ENCODE peak calls at places on chromosomes 6 and 20, in five cellular contexts. R, O, W, D and P are unnamed samples.

GRCh38 chr6:128097019-128097418 is 196.2 kb upstream of the THEMIS start:
- DNase-seq in R (no peak), W (no peak), D (no peak), O (no peak), P (no peak)

GRCh38 chr6:2940010-2940850 is 31.1 kb downstream of the SERPINB6 start:
- DNase-seq in D (no peak), O (no peak), R (peak; percentile 46), W (no peak), P (no peak)

GRCh38 chr20:17969276-17969883 is 562 bp downstream of the MGME1 start:
- DNase-seq in O (no peak), R (peak; percentile 73), D (peak; percentile 41), W (no peak), P (peak; percentile 60)

GRCh38 chr6:38436726-38437465 is 202.8 kb downstream of the BTBD9 start:
- DNase-seq in R (no peak), D (no peak), O (no peak), W (peak; percentile 84), P (no peak)

GRCh38 chr6:37182736-37183590 is 13.0 kb downstream of the PIM1 start:
- DNase-seq in R (no peak), W (no peak), O (no peak), D (peak; percentile 48), P (no peak)

GRCh38 chr6:63307581-63308246 is 12.1 kb downstream of the LGSN start:
- DNase-seq in D (no peak), W (peak; percentile 64), O (no peak), R (peak; percentile 47), P (peak; percentile 46)

GRCh38 chr20:52518735-52519134 is 327.2 kb upstream of the ZFP64 start:
- DNase-seq in W (no peak), D (no peak), O (no peak), R (no peak), P (no peak)

GRCh38 chr20:1508576-1508975 is 17.4 kb upstream of the SIRPB2 start:
- DNase-seq in R (no peak), W (no peak), D (no peak), O (no peak), P (no peak)

GRCh38 chr6:90790058-90790457 is 203.2 kb upstream of the MAP3K7 start:
- DNase-seq in W (peak; percentile 13), R (no peak), O (no peak), D (no peak), P (no peak)

GRCh38 chr20:23725102-23725501 is 25.6 kb downstream of the CST1 start:
- DNase-seq in O (no peak), W (no peak), R (no peak), D (no peak), P (no peak)

GRCh38 chr6:51467231-51467952 is 620.0 kb downstream of the PKHD1 start:
- DNase-seq in R (no peak), D (no peak), W (no peak), O (no peak), P (no peak)

GRCh38 chr6:155850408-155850841 is 394.8 kb upstream of the NOX3 start:
- DNase-seq in O (no peak), D (no peak), R (no peak), W (peak; percentile 58), P (no peak)

GRCh38 chr20:3239026-3239866 is at the start of gene SLC4A11:
- DNase-seq in D (peak; percentile 62), O (peak; percentile 87), W (peak; percentile 33), R (peak; percentile 79), P (peak; percentile 70)

GRCh38 chr6:150183105-150183504 is 40.3 kb downstream of the PPP1R14C start:
- DNase-seq in W (no peak), O (no peak), D (no peak), R (no peak), P (no peak)

GRCh38 chr6:158706369-158706982 is 56.6 kb downstream of the SYTL3 start:
- DNase-seq in D (peak; percentile 78), W (peak; percentile 51), O (peak; percentile 78), R (peak; percentile 58), P (peak; percentile 62)

GRCh38 chr6:70108230-70108629 is 194.7 kb downstream of the COL9A1 start:
- DNase-seq in O (no peak), R (peak; percentile 3), W (peak; percentile 35), D (no peak), P (peak; percentile 37)

GRCh38 chr6:80543598-80544181 is 437.2 kb downstream of the BCKDHB start:
- DNase-seq in W (peak; percentile 90), R (no peak), D (no peak), O (no peak), P (peak; percentile 3)

GRCh38 chr6:21970560-21970959 is 326.3 kb downstream of the PRL start:
- DNase-seq in O (no peak), W (no peak), R (no peak), D (no peak), P (no peak)

GRCh38 chr20:46439837-46440236 is 33.4 kb upstream of the ELMO2 start:
- DNase-seq in D (no peak), W (no peak), O (no peak), R (no peak), P (no peak)

GRCh38 chr6:42361036-42361435 is 90.7 kb downstream of the TRERF1 start:
- DNase-seq in O (no peak), D (no peak), W (no peak), R (no peak), P (no peak)

GRCh38 chr6:149558029-149558428 is 8.1 kb upstream of the GINM1 start:
- DNase-seq in W (no peak), O (no peak), R (no peak), D (no peak), P (no peak)

GRCh38 chr6:28648035-28648877 is 122.6 kb downstream of the GPX5 start:
- DNase-seq in W (peak; percentile 74), R (peak; percentile 17), D (peak; percentile 34), O (peak; percentile 73), P (peak; percentile 60)

DNA sequence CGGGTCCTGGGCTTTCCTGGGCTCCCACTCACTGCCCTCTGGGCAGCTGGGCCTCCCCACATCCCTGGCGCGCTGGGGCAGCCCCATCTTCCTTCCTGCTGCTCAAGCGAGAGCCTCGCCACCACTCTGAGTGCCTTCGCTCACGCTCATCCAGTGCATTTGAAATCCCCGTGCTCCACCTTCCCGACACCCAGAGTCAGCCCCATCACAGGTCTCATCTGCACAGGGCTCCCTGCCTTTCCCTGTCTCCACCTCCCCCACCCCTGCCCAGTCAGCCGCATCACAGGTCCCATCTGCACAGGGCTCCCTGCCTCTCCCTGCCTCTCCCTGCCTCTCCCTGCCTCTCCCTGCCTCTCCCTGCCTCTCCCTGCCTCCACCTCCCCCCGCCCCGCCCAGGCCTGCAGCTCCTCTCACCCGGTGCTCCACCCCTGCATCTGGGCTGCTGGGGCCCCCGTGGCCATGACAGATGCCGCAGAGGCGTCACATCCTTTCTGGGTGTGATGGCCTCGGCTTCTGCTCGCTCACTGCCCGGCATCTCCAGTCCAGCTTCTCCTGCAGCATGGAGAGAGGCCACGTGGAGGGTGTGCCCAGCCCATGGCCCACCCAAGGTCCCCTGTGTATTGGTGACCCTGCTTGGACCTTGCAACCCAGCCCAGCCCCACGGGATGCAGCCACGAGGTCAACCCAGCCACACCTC is 9.0 kb upstream of the BHLHE23 start:
- DNase-seq in D (no peak), W (no peak), R (no peak), O (no peak), P (no peak)
- H3K9me3 ChIP-seq in D (peaks cover 25% of the 10 kb centered on the region), W (peaks cover 18% of the 10 kb centered on the region), R (no peaks in the 10 kb centered on the region), O (no peaks in the 10 kb centered on the region), P (peaks cover 10% of the 10 kb centered on the region)

GRCh38 chr20:44911264-44911921 is 1.5 kb downstream of the PABPC1L start:
- DNase-seq in O (peak; percentile 91), W (peak; percentile 28), R (peak; percentile 68), D (no peak), P (peak; percentile 97)
- TF ChIP-seq CTCF in O (peak; percentile 79), W (peak; percentile 34), R (peak; percentile 12), D (peak; percentile 20), P (peak; percentile 85)

DNA sequence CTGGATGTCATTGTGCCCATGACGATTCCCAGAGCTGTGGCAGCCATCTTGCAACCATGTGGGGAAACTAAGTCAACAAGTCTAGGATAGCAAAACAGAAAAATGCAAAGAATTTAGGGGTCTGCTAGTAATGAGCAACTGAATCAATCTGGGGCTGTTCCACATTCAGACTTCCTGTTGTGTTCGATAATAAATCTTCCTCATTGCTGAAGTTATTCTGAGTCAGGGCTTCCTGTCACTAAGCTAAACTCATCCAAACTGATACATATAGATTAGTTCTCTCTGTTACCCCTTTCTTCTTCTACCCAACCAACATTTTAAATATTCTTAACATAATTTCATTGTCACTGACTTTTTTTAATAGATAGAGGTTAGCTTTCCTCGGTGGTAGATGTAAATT is 205.9 kb downstream of the HACE1 start:
- DNase-seq in W (no peak), R (no peak), O (no peak), D (no peak), P (no peak)
- H3K4me1 ChIP-seq in W (no peaks in the 10 kb centered on the region), R (no peaks in the 10 kb centered on the region), O (no peaks in the 10 kb centered on the region), D (no peaks in the 10 kb centered on the region), P (no peaks in the 10 kb centered on the region)

GRCh38 chr20:467755-468154 is 5.4 kb upstream of the TBC1D20 start:
- DNase-seq in R (no peak), W (no peak), D (no peak), O (no peak), P (no peak)
- H3K9me3 ChIP-seq in R (peaks cover 14% of the 10 kb centered on the region), W (peaks cover 2% of the 10 kb centered on the region), D (no peaks in the 10 kb centered on the region), O (peaks cover 24% of the 10 kb centered on the region), P (peaks cover 42% of the 10 kb centered on the region)

GRCh38 chr20:25252686-25253421 is 5.0 kb downstream of the PYGB start:
- DNase-seq in W (no peak), D (no peak), O (peak; percentile 21), R (peak; percentile 50), P (no peak)

GRCh38 chr20:25253606-25254275 is 5.9 kb downstream of the PYGB start:
- DNase-seq in O (no peak), D (no peak), W (no peak), R (no peak), P (no peak)

GRCh38 chr20:25256226-25256859 is 8.5 kb downstream of the PYGB start:
- DNase-seq in O (peak; percentile 16), R (no peak), W (no peak), D (no peak), P (no peak)

GRCh38 chr20:25254986-25255680 is 7.2 kb downstream of the PYGB start:
- DNase-seq in D (peak; percentile 87), W (no peak), R (peak; percentile 61), O (peak; percentile 47), P (no peak)

GRCh38 chr20:25254571-25254970 is 6.7 kb downstream of the PYGB start:
- DNase-seq in O (no peak), W (no peak), R (no peak), D (no peak), P (no peak)
- TF ChIP-seq CTCF in O (no peak), W (no peak), R (no peak), D (no peak), P (no peak)